ENCODE peak calls at places on chromosomes 16 and 17, in six cellular contexts. Z is tibial nerve, I is uterus, H is lower leg skin, L is upper lobe of left lung, C is transverse colon. Y is an unnamed sample.

GRCh38 chr16:59356709-59357108 is 622.6 kb upstream of the GOT2 start:
- DNase-seq in C (no peak), Z (no peak), L (no peak), H (no peak), I (no peak), Y (no peak)

GRCh38 chr17:61380217-61380835 is 19.3 kb upstream of the TBX2 start:
- DNase-seq in C (no peak), L (no peak), I (no peak), Z (no peak), H (no peak), Y (no peak)

GRCh38 chr17:31888124-31888523 is 13.4 kb downstream of the UTP6 start:
- DNase-seq in L (peak; percentile 31), C (no peak), H (peak; percentile 19), Z (no peak), I (no peak), Y (no peak)

GRCh38 chr17:15237106-15237425 is 28.1 kb downstream of the PMP22 start:
- DNase-seq in C (no peak), L (no peak), H (no peak), Z (no peak), I (no peak), Y (no peak)

GRCh38 chr16:58032710-58033293 is 7.2 kb downstream of the MMP15 start:
- DNase-seq in C (no peak), Z (no peak), L (peak; percentile 79), I (no peak), H (no peak), Y (no peak)

GRCh38 chr17:11638700-11639265 is 40.5 kb downstream of the DNAH9 start:
- DNase-seq in Z (no peak), C (no peak), I (no peak), L (no peak), H (no peak), Y (no peak)

GRCh38 chr16:84115919-84116719 is 623 bp downstream of the MBTPS1 start:
- DNase-seq in C (peak; percentile 62), H (peak; percentile 43), Z (no peak), I (no peak), L (peak; percentile 49), Y (peak; percentile 22)

GRCh38 chr17:17767497-17768286 is 69.1 kb downstream of the SREBF1 start:
- DNase-seq in H (no peak), Z (no peak), I (no peak), C (no peak), L (no peak), Y (peak; percentile 38)

GRCh38 chr16:11572301-11572995 is 14.3 kb downstream of the LITAF start:
- DNase-seq in C (peak; percentile 32), I (no peak), H (no peak), L (peak; percentile 57), Z (no peak), Y (no peak)

GRCh38 chr16:72590179-72590937 is 418.4 kb upstream of the PMFBP1 start:
- DNase-seq in Z (no peak), H (no peak), I (no peak), C (no peak), L (no peak), Y (no peak)

GRCh38 chr17:64969046-64969501 is 49.8 kb upstream of the LRRC37A3 start:
- DNase-seq in Z (no peak), I (no peak), H (no peak), C (no peak), L (no peak), Y (no peak)

GRCh38 chr17:37182786-37183185 is 193.0 kb upstream of the C17orf78 start:
- DNase-seq in Z (no peak), C (no peak), H (no peak), I (no peak), L (no peak), Y (no peak)

GRCh38 chr17:16975266-16975651 is 3.3 kb upstream of the TNFRSF13B start:
- DNase-seq in C (no peak), I (no peak), Z (no peak), H (no peak), L (no peak), Y (no peak)

GRCh38 chr16:2515180-2515803 is 1.5 kb downstream of the ATP6V0C start:
- DNase-seq in L (no peak), C (no peak), Z (no peak), I (peak; percentile 14), H (no peak), Y (no peak)

GRCh38 chr16:367333-367903 is 2.9 kb downstream of the MRPL28 start:
- DNase-seq in L (no peak), H (no peak), Z (no peak), C (no peak), I (no peak), Y (no peak)

GRCh38 chr17:33169580-33170285 is 123.4 kb downstream of the ASIC2 start:
- DNase-seq in L (no peak), H (no peak), C (no peak), Z (no peak), I (no peak), Y (no peak)

GRCh38 chr16:50668368-50669008 is 12.6 kb downstream of the SNX20 start:
- DNase-seq in Z (no peak), I (no peak), C (no peak), H (no peak), L (peak; percentile 80), Y (no peak)

GRCh38 chr17:76643553-76644148 is at the start of gene ST6GALNAC1:
- DNase-seq in I (no peak), C (peak; percentile 88), H (no peak), Z (no peak), L (peak; percentile 54), Y (no peak)

GRCh38 chr16:77043076-77043475 is 147.9 kb upstream of the MON1B start:
- DNase-seq in H (no peak), C (no peak), L (no peak), I (no peak), Z (no peak), Y (no peak)

GRCh38 chr17:65407017-65407416 is 154.4 kb downstream of the AXIN2 start:
- DNase-seq in Z (no peak), H (no peak), L (no peak), C (no peak), I (no peak), Y (peak; percentile 47)

GRCh38 chr17:82781894-82782274 is 30.0 kb downstream of the TBCD start:
- DNase-seq in L (peak; percentile 89), Z (peak; percentile 68), I (peak; percentile 83), C (peak; percentile 88), H (peak; percentile 77), Y (peak; percentile 86)

GRCh38 chr16:73011926-73012325 is 36.0 kb downstream of the ZFHX3 start:
- DNase-seq in H (no peak), L (no peak), C (no peak), I (no peak), Z (no peak), Y (peak; percentile 84)

GRCh38 chr17:20009052-20009301 is 182 bp upstream of the SPECC1 start:
- DNase-seq in C (no peak), H (no peak), I (no peak), L (peak; percentile 80), Z (no peak), Y (no peak)

GRCh38 chr17:66491665-66492064 is 189.3 kb downstream of the PRKCA start:
- DNase-seq in H (no peak), L (no peak), I (no peak), C (no peak), Z (no peak), Y (no peak)

GRCh38 chr16:13919330-13919682 is 648 bp upstream of the ERCC4 start:
- DNase-seq in L (no peak), I (no peak), Z (no peak), H (no peak), C (no peak), Y (no peak)

GRCh38 chr17:48563385-48563838 is 14.7 kb downstream of the HOXB4 start:
- DNase-seq in Z (no peak), I (no peak), L (no peak), C (no peak), H (no peak), Y (no peak)
- H3K4me3 ChIP-seq in Z (peak overlapping the region; percentile 31), I (no peak overlapping the region), L (no peak overlapping the region), C (no peak overlapping the region), H (no peak overlapping the region), Y (peak overlapping the region; percentile 58)

GRCh38 chr17:41529491-41529915 is 1.4 kb upstream of the KRT19 start:
- DNase-seq in C (no peak), H (no peak), Z (no peak), L (no peak), I (no peak), Y (no peak)

GRCh38 chr17:41528959-41529353 is 848 bp upstream of the KRT19 start:
- DNase-seq in L (no peak), H (no peak), I (no peak), Z (no peak), C (peak; percentile 77), Y (no peak)

GRCh38 chr17:41532947-41533570 is 5.0 kb upstream of the KRT19 start:
- DNase-seq in I (no peak), Z (no peak), L (peak; percentile 90), C (no peak), H (no peak), Y (no peak)

GRCh38 chr17:41531993-41532392 is 3.9 kb upstream of the KRT19 start:
- DNase-seq in C (no peak), H (no peak), L (no peak), Z (no peak), I (no peak), Y (no peak)

GRCh38 chr17:41530062-41531048 is 2.2 kb upstream of the KRT19 start:
- DNase-seq in C (peak; percentile 58), L (peak; percentile 85), Z (no peak), H (no peak), I (peak; percentile 67), Y (no peak)
- TF ChIP-seq POLR2A in C (peak; percentile 37), L (no peak), Z (no peak), H (no peak), I (peak; percentile 7), Y (no peak)

GRCh38 chr16:68033101-68033500 is 10.0 kb downstream of the DUS2 start:
- DNase-seq in I (no peak), L (no peak), Z (no peak), C (no peak), H (no peak), Y (no peak)

GRCh38 chr16:68035227-68035626 is 12.1 kb downstream of the DUS2 start:
- DNase-seq in I (no peak), C (no peak), H (no peak), Z (no peak), L (no peak), Y (no peak)

GRCh38 chr16:68041783-68042182 is 18.7 kb downstream of the DUS2 start:
- DNase-seq in H (no peak), L (no peak), Z (no peak), C (no peak), I (no peak), Y (no peak)

GRCh38 chr16:68040506-68041288 is 17.6 kb downstream of the DUS2 start:
- DNase-seq in L (peak; percentile 93), I (peak; percentile 75), H (peak; percentile 78), C (peak; percentile 89), Z (peak; percentile 78), Y (peak; percentile 81)

GRCh38 chr16:68037820-68038597 is 14.9 kb downstream of the DUS2 start:
- DNase-seq in L (no peak), I (no peak), C (no peak), Z (no peak), H (no peak), Y (peak; percentile 19)
- H3K4me3 ChIP-seq in L (no peak overlapping the region), I (no peak overlapping the region), C (no peak overlapping the region), Z (peak overlapping the region; percentile 13), H (no peak overlapping the region), Y (no peak overlapping the region)

GRCh38 chr17:78862073-78863023 is 21.7 kb upstream of the USP36 start:
- DNase-seq in L (peak; percentile 80), C (peak; percentile 73), Z (peak; percentile 79), H (peak; percentile 92), I (peak; percentile 89), Y (peak; percentile 82)
- TF ChIP-seq POLR2A in L (no peak), C (no peak), Z (peak; percentile 18), H (no peak), I (peak; percentile 43), Y (peak; percentile 47)